ENCODE peak calls at places on chromosomes 5 and 9, in five cellular contexts. J is IMR-90, M is K562, R is GM12878, Y is HepG2. T is an unnamed sample. For H3K4me1, the result is how much of the 10 kb centered on the place peaks cover.

GRCh38 chr9:12699529-12699928 is 6.3 kb downstream of the TYRP1 start:
- DNase-seq in J (peak), M (no peak), R (no peak), Y (no peak), T (no peak)

GRCh38 chr5:150503977-150504620 is 3.8 kb upstream of the NDST1 start:
- DNase-seq in J (no peak), M (no peak), R (no peak), Y (peak), T (peak)

GRCh38 chr5:181149355-181149754 is 2.0 kb downstream of the OR2V2 start:
- DNase-seq in J (no peak), M (no peak), R (no peak), Y (no peak), T (no peak)

GRCh38 chr5:171478946-171479775 is 59.7 kb downstream of the FGF18 start:
- DNase-seq in J (no peak), M (no peak), R (no peak), Y (no peak), T (no peak)

GRCh38 chr5:57675236-57675635 is 192.6 kb upstream of the ACTBL2 start:
- DNase-seq in J (no peak), M (no peak), R (no peak), Y (no peak), T (no peak)

GRCh38 chr9:84570482-84571154 is 98.9 kb upstream of the NTRK2 start:
- DNase-seq in J (no peak), M (no peak), R (no peak), Y (no peak), T (no peak)

GRCh38 chr5:171122372-171122771 is 186.7 kb upstream of the TLX3 start:
- DNase-seq in J (no peak), M (no peak), R (no peak), Y (no peak), T (peak)

GRCh38 chr5:39224196-39224754 is 4.9 kb upstream of the FYB1 start:
- DNase-seq in J (peak), M (peak), R (no peak), Y (no peak), T (no peak)

GRCh38 chr5:56659991-56660390 is 155.4 kb upstream of the MAP3K1 start:
- DNase-seq in J (no peak), M (no peak), R (no peak), Y (no peak), T (no peak)

GRCh38 chr5:134714537-134714936 is 23.8 kb upstream of the CAMLG start:
- DNase-seq in J (no peak), M (no peak), R (no peak), Y (no peak), T (no peak)

GRCh38 chr9:33223696-33224095 is 16.3 kb upstream of the SPINK4 start:
- DNase-seq in J (no peak), M (no peak), R (no peak), Y (no peak), T (no peak)

GRCh38 chr9:75071530-75072122 is 16.3 kb downstream of the NMRK1 start:
- DNase-seq in J (no peak), M (no peak), R (no peak), Y (no peak), T (no peak)

GRCh38 chr9:15361737-15362136 is 54.7 kb upstream of the TTC39B start:
- DNase-seq in J (no peak), M (no peak), R (no peak), Y (no peak), T (no peak)

GRCh38 chr9:125744616-125745387 is 2.4 kb upstream of the PBX3 start:
- DNase-seq in J (peak), M (no peak), R (no peak), Y (no peak), T (no peak)

GRCh38 chr9:120966005-120966369 is 39.4 kb upstream of the TRAF1 start:
- DNase-seq in J (no peak), M (no peak), R (no peak), Y (no peak), T (no peak)

GRCh38 chr9:114279693-114280092 is 43.2 kb upstream of the ORM1 start:
- DNase-seq in J (no peak), M (no peak), R (no peak), Y (no peak), T (no peak)

GRCh38 chr9:129262261-129262660 is 84.2 kb upstream of the IER5L start:
- DNase-seq in J (no peak), M (no peak), R (no peak), Y (no peak), T (no peak)

GRCh38 chr5:54832066-54832465 is 153.3 kb downstream of the ESM1 start:
- DNase-seq in J (peak), M (no peak), R (no peak), Y (no peak), T (no peak)

GRCh38 chr5:80406980-80407734 is 707 bp upstream of the ZFYVE16 start:
- DNase-seq in J (peak), M (no peak), R (no peak), Y (peak), T (no peak)

GRCh38 chr9:94528886-94529285 is 26.0 kb upstream of the PCAT7 start:
- DNase-seq in J (no peak), M (no peak), R (no peak), Y (no peak), T (no peak)

GRCh38 chr5:56686337-56687198 is 128.8 kb upstream of the MAP3K1 start:
- DNase-seq in J (no peak), M (no peak), R (peak), Y (no peak), T (no peak)

GRCh38 chr9:114469091-114469853 is 36.0 kb downstream of the WHRN start:
- DNase-seq in J (no peak), M (no peak), R (no peak), Y (no peak), T (no peak)

GRCh38 chr9:74551266-74551665 is 54.1 kb downstream of the RORB start:
- DNase-seq in J (no peak), M (no peak), R (no peak), Y (peak), T (no peak)

GRCh38 chr5:132223861-132224260 is 3.8 kb downstream of the P4HA2 start:
- DNase-seq in J (no peak), M (no peak), R (no peak), Y (no peak), T (no peak)

GRCh38 chr5:149235841-149236240 is 35.8 kb upstream of the AFAP1L1 start:
- DNase-seq in J (no peak), M (no peak), R (no peak), Y (no peak), T (no peak)

GRCh38 chr9:76687861-76688374 is 76.3 kb upstream of the PCA3 start:
- DNase-seq in J (peak), M (no peak), R (no peak), Y (no peak), T (no peak)

GRCh38 chr5:124748687-124749594 is 2.5 kb upstream of the ZNF608 start:
- DNase-seq in J (peak), M (peak), R (peak), Y (peak), T (peak)

GRCh38 chr5:14449052-14449661 is 132.4 kb upstream of the OTULINL start:
- DNase-seq in J (peak), M (no peak), R (no peak), Y (no peak), T (peak)

GRCh38 chr5:55993628-55994501 is 898 bp downstream of the IL6ST start:
- DNase-seq in J (no peak), M (no peak), R (no peak), Y (no peak), T (no peak)

GRCh38 chr9:134570151-134570621 is 71.4 kb upstream of the COL5A1 start:
- DNase-seq in J (no peak), M (no peak), R (no peak), Y (no peak), T (no peak)

GRCh38 chr5:21168557-21168956 is 1180.6 kb upstream of the CDH18 start:
- DNase-seq in J (no peak), M (no peak), R (no peak), Y (no peak), T (no peak)

GRCh38 chr5:17317499-17317898 is 100.1 kb downstream of the BASP1 start:
- DNase-seq in J (no peak), M (no peak), R (peak), Y (no peak), T (no peak)

GRCh38 chr5:80238778-80239679 is 16.8 kb downstream of the SERINC5 start:
- DNase-seq in J (peak), M (no peak), R (no peak), Y (no peak), T (peak)

GRCh38 chr9:14692536-14692917 is 705 bp downstream of the ZDHHC21 start:
- DNase-seq in J (no peak), M (no peak), R (no peak), Y (peak), T (no peak)

GRCh38 chr5:74669824-74670223 is 15.2 kb upstream of the HEXB start:
- DNase-seq in J (no peak), M (no peak), R (no peak), Y (no peak), T (no peak)

DNA sequence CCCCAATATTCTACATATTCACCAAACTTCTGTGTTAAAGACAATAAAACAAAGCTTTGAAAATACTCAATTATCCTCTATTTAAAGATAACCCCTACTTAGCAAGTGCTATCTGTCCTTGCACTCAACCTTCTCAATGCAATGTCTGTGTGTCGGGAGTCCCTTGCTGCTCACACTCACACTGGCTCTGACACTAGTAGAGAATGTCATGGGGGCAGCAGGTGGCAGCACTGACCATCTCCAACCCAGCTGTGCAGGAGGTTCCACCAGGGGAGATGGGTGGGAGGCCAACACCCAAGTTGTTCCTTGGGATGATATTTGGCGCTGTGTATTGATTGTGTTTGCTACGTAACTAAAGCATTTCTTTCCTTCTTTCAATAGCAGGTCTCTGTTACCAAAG is 59.4 kb upstream of the SIMC1 start:
- DNase-seq in J (no peak), M (peak), R (no peak), Y (peak), T (no peak)
- TF ChIP-seq RFX5 in J (no peak), M (no peak), R (no peak), Y (no peak), T (no peak)

GRCh38 chr9:69190866-69191672 is 17.0 kb downstream of the TJP2 start:
- DNase-seq in J (no peak), M (no peak), R (no peak), Y (no peak), T (no peak)
- TF ChIP-seq MXI1 in J (no peak), M (no peak), R (no peak), Y (no peak), T (no peak)

GRCh38 chr9:116288658-116289057 is 135.1 kb downstream of the PAPPA start:
- DNase-seq in J (peak), M (no peak), R (no peak), Y (no peak), T (no peak)

GRCh38 chr9:116285320-116285719 is 131.7 kb downstream of the PAPPA start:
- DNase-seq in J (no peak), M (no peak), R (no peak), Y (no peak), T (no peak)

GRCh38 chr9:116287721-116288120 is 134.1 kb downstream of the PAPPA start:
- DNase-seq in J (peak), M (no peak), R (no peak), Y (no peak), T (no peak)

GRCh38 chr9:116284518-116284917 is 130.9 kb downstream of the PAPPA start:
- DNase-seq in J (no peak), M (no peak), R (no peak), Y (no peak), T (no peak)

DNA sequence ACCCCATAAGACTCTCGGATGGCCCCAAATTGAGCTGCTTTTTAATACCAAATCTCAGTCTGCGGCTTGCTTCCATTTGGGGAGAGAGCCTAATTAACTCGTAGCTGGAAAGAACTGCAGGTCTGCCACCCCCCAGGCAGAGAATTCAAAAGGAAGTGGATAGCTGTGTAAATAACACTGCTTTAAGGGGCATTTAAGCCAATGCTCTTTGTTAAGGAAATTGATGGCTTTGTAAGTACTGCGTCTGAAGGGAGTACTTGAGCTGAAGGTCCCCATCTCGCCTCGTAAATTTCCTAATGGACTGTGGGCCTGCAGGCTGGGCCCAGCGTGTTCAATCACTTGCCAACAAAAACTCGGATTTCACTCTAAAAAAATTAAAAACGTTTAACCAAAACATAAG is 132.7 kb downstream of the PAPPA start:
- DNase-seq in J (no peak), M (no peak), R (no peak), Y (no peak), T (no peak)
- H3K4me1 ChIP-seq in J (under half), M (under half), R (under half), Y (under half), T (under half)

GRCh38 chr9:69546265-69546664 is 125.9 kb downstream of the APBA1 start:
- DNase-seq in J (peak), M (no peak), R (no peak), Y (peak), T (peak)
- TF ChIP-seq RFX5 in J (no peak), M (no peak), R (no peak), Y (no peak), T (no peak)

DNA sequence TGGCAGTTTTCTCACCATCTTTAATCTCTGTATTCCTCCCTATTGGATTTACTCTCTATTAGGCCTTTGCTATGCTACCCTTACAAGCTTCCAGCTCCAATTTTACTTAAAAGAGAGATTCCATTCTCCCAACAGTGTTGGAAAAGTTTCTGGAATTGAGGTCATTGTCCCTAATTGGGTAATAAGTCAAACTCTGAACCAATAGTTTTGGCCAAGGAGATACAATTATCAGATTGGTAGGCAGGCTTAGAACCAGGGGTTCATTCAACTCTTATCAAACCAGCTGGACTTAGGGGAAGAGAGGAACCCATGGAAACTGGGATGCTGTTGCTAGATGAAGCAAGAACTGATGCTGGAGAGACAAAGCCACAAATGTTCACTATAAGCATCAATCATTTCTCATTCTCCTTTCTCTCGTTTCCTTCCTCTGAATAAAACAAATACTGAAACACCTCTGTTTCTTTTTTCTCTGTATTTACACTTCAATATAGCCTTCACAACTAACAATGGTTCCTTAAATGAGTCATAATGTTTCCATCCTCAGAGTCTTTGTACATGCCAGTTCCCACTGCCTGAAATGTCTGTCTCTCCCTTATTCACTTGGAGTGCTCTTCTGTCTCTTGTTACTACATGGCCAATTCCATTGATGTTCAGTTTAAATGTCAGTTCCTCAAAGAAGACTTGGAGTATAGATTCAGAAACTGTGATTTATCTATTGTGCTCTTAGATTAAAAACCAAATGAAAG is 587.3 kb downstream of the GABRG2 start:
- DNase-seq in J (no peak), M (no peak), R (no peak), Y (no peak), T (no peak)
- TF ChIP-seq MXI1 in J (no peak), M (no peak), R (no peak), Y (no peak), T (no peak)

GRCh38 chr5:107359916-107360234 is 310.9 kb downstream of the EFNA5 start:
- DNase-seq in J (no peak), M (no peak), R (no peak), Y (no peak), T (no peak)
- H3K4me1 ChIP-seq in J (under half), M (under half), R (under half), Y (under half), T (under half)

DNA sequence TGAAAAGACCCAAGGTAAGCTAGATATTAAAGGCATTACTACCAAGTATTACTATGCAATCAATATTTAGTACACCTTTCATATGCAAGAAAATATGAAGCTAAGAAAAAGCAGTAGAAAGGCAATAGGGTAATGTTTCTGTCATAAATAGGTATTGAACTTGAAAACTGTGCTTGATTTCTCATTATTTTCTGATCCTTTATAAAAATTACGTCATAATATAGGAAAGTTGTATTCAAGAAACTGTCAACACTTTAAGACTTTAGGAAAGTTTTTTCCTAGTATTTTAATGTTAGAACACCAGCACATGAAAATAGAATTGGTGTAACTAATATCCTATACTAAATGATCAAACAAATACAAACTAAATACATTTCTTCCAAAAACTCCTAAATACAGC is 133.2 kb downstream of the EDIL3 start:
- DNase-seq in J (no peak), M (no peak), R (no peak), Y (no peak), T (no peak)
- TF ChIP-seq RFX5 in J (no peak), M (no peak), R (no peak), Y (no peak), T (no peak)

GRCh38 chr5:963673-964531 is 44.7 kb upstream of the NKD2 start:
- DNase-seq in J (peak), M (peak), R (no peak), Y (no peak), T (peak)

GRCh38 chr5:962801-963200 is 45.8 kb upstream of the NKD2 start:
- DNase-seq in J (no peak), M (no peak), R (no peak), Y (no peak), T (peak)

GRCh38 chr5:961711-962240 is 46.8 kb upstream of the NKD2 start:
- DNase-seq in J (no peak), M (no peak), R (no peak), Y (no peak), T (no peak)

GRCh38 chr5:962386-962785 is 46.2 kb upstream of the NKD2 start:
- DNase-seq in J (no peak), M (no peak), R (no peak), Y (no peak), T (peak)

GRCh38 chr5:963310-963672 is 45.3 kb upstream of the NKD2 start:
- DNase-seq in J (no peak), M (no peak), R (no peak), Y (no peak), T (no peak)
- TF ChIP-seq MXI1 in J (no peak), M (no peak), R (no peak), Y (no peak), T (no peak)

GRCh38 chr5:113693621-113694130 is 180.2 kb downstream of the YTHDC2 start:
- DNase-seq in J (no peak), M (no peak), R (no peak), Y (no peak), T (no peak)
- H3K4me1 ChIP-seq in J (under half), M (under half), R (under half), Y (under half), T (under half)

GRCh38 chr5:131218392-131218791 is 45.5 kb upstream of the CDC42SE2 start:
- DNase-seq in J (peak), M (no peak), R (no peak), Y (no peak), T (no peak)
- TF ChIP-seq RFX5 in J (no peak), M (no peak), R (no peak), Y (no peak), T (no peak)